ENCODE peak calls at places on chromosomes 3 and 15, in seven cellular contexts. One of them, this sample, is unnamed.

GRCh38 chr3:85576091-85576690 is 617.4 kb downstream of the CADM2 start:
- DNase-seq in T1000: peak
- DNase-seq in activated B cell treated with CpG ODN at 0.5 μM for 24 hours: no peak
- DNase-seq in HS-5: peak
- DNase-seq in NCI-H774: peak
- DNase-seq in NCI-H1436 treated with DMSO at 0.1 percent for 48 hours: no peak
- DNase-seq in GM23248: peak
- DNase-seq in this sample: no peak

GRCh38 chr15:37028609-37029287 is 71.6 kb downstream of the MEIS2 start:
- DNase-seq in T1000: no peak
- DNase-seq in activated B cell treated with CpG ODN at 0.5 μM for 24 hours: no peak
- DNase-seq in HS-5: peak
- DNase-seq in NCI-H774: no peak
- DNase-seq in NCI-H1436 treated with DMSO at 0.1 percent for 48 hours: no peak
- DNase-seq in GM23248: peak
- DNase-seq in this sample: no peak

GRCh38 chr3:97257942-97258341 is 443.5 kb downstream of the EPHA6 start:
- DNase-seq in T1000: no peak
- DNase-seq in activated B cell treated with CpG ODN at 0.5 μM for 24 hours: no peak
- DNase-seq in HS-5: no peak
- DNase-seq in NCI-H774: no peak
- DNase-seq in NCI-H1436 treated with DMSO at 0.1 percent for 48 hours: no peak
- DNase-seq in GM23248: no peak
- DNase-seq in this sample: no peak

GRCh38 chr15:45640610-45641009 is 5.8 kb downstream of the SQOR start:
- DNase-seq in T1000: peak
- DNase-seq in activated B cell treated with CpG ODN at 0.5 μM for 24 hours: no peak
- DNase-seq in HS-5: no peak
- DNase-seq in NCI-H774: no peak
- DNase-seq in NCI-H1436 treated with DMSO at 0.1 percent for 48 hours: no peak
- DNase-seq in GM23248: peak
- DNase-seq in this sample: peak

GRCh38 chr3:152151216-152151874 is 117.4 kb upstream of the MBNL1 start:
- DNase-seq in T1000: no peak
- DNase-seq in activated B cell treated with CpG ODN at 0.5 μM for 24 hours: no peak
- DNase-seq in HS-5: no peak
- DNase-seq in NCI-H774: no peak
- DNase-seq in NCI-H1436 treated with DMSO at 0.1 percent for 48 hours: no peak
- DNase-seq in GM23248: peak
- DNase-seq in this sample: no peak

GRCh38 chr3:51373658-51374421 is 11.3 kb upstream of the MANF start:
- DNase-seq in T1000: no peak
- DNase-seq in activated B cell treated with CpG ODN at 0.5 μM for 24 hours: no peak
- DNase-seq in HS-5: no peak
- DNase-seq in NCI-H774: no peak
- DNase-seq in NCI-H1436 treated with DMSO at 0.1 percent for 48 hours: no peak
- DNase-seq in GM23248: no peak
- DNase-seq in this sample: no peak

GRCh38 chr15:88204584-88204983 is 52.0 kb downstream of the NTRK3 start:
- DNase-seq in T1000: no peak
- DNase-seq in activated B cell treated with CpG ODN at 0.5 μM for 24 hours: no peak
- DNase-seq in HS-5: no peak
- DNase-seq in NCI-H774: no peak
- DNase-seq in NCI-H1436 treated with DMSO at 0.1 percent for 48 hours: no peak
- DNase-seq in GM23248: no peak
- DNase-seq in this sample: no peak

GRCh38 chr15:31255732-31256384 is 70.8 kb upstream of the KLF13 start:
- DNase-seq in T1000: no peak
- DNase-seq in activated B cell treated with CpG ODN at 0.5 μM for 24 hours: no peak
- DNase-seq in HS-5: no peak
- DNase-seq in NCI-H774: no peak
- DNase-seq in NCI-H1436 treated with DMSO at 0.1 percent for 48 hours: no peak
- DNase-seq in GM23248: no peak
- DNase-seq in this sample: no peak

GRCh38 chr3:10517616-10518015 is 12.2 kb upstream of the ATP2B2 start:
- DNase-seq in T1000: no peak
- DNase-seq in activated B cell treated with CpG ODN at 0.5 μM for 24 hours: peak
- DNase-seq in HS-5: no peak
- DNase-seq in NCI-H774: no peak
- DNase-seq in NCI-H1436 treated with DMSO at 0.1 percent for 48 hours: no peak
- DNase-seq in GM23248: no peak
- DNase-seq in this sample: no peak

GRCh38 chr3:42720126-42720525 is 17.5 kb upstream of the HHATL start:
- DNase-seq in T1000: no peak
- DNase-seq in activated B cell treated with CpG ODN at 0.5 μM for 24 hours: no peak
- DNase-seq in HS-5: no peak
- DNase-seq in NCI-H774: no peak
- DNase-seq in NCI-H1436 treated with DMSO at 0.1 percent for 48 hours: no peak
- DNase-seq in GM23248: no peak
- DNase-seq in this sample: no peak

GRCh38 chr15:92077353-92078080 is 224.0 kb downstream of the SLCO3A1 start:
- DNase-seq in T1000: peak
- DNase-seq in activated B cell treated with CpG ODN at 0.5 μM for 24 hours: no peak
- DNase-seq in HS-5: no peak
- DNase-seq in NCI-H774: peak
- DNase-seq in NCI-H1436 treated with DMSO at 0.1 percent for 48 hours: no peak
- DNase-seq in GM23248: peak
- DNase-seq in this sample: no peak

GRCh38 chr3:102299125-102299877 is 135.5 kb upstream of the ZPLD1 start:
- DNase-seq in T1000: no peak
- DNase-seq in activated B cell treated with CpG ODN at 0.5 μM for 24 hours: no peak
- DNase-seq in HS-5: no peak
- DNase-seq in NCI-H774: no peak
- DNase-seq in NCI-H1436 treated with DMSO at 0.1 percent for 48 hours: no peak
- DNase-seq in GM23248: no peak
- DNase-seq in this sample: peak

GRCh38 chr3:87247086-87247781 is 20.1 kb downstream of the CHMP2B start:
- DNase-seq in T1000: no peak
- DNase-seq in activated B cell treated with CpG ODN at 0.5 μM for 24 hours: no peak
- DNase-seq in HS-5: no peak
- DNase-seq in NCI-H774: no peak
- DNase-seq in NCI-H1436 treated with DMSO at 0.1 percent for 48 hours: no peak
- DNase-seq in GM23248: peak
- DNase-seq in this sample: no peak

GRCh38 chr3:195069501-195070251 is 201.3 kb downstream of the XXYLT1 start:
- DNase-seq in T1000: no peak
- DNase-seq in activated B cell treated with CpG ODN at 0.5 μM for 24 hours: peak
- DNase-seq in HS-5: no peak
- DNase-seq in NCI-H774: no peak
- DNase-seq in NCI-H1436 treated with DMSO at 0.1 percent for 48 hours: no peak
- DNase-seq in GM23248: no peak
- DNase-seq in this sample: no peak

GRCh38 chr15:63323798-63324651 is 46.6 kb downstream of the APH1B start:
- DNase-seq in T1000: no peak
- DNase-seq in activated B cell treated with CpG ODN at 0.5 μM for 24 hours: no peak
- DNase-seq in HS-5: no peak
- DNase-seq in NCI-H774: no peak
- DNase-seq in NCI-H1436 treated with DMSO at 0.1 percent for 48 hours: no peak
- DNase-seq in GM23248: peak
- DNase-seq in this sample: no peak

GRCh38 chr3:188627652-188628051 is 473.7 kb downstream of the LPP start:
- DNase-seq in T1000: no peak
- DNase-seq in activated B cell treated with CpG ODN at 0.5 μM for 24 hours: no peak
- DNase-seq in HS-5: peak
- DNase-seq in NCI-H774: no peak
- DNase-seq in NCI-H1436 treated with DMSO at 0.1 percent for 48 hours: no peak
- DNase-seq in GM23248: peak
- DNase-seq in this sample: peak

GRCh38 chr3:54376941-54377578 is 254.7 kb downstream of the CACNA2D3 start:
- DNase-seq in T1000: no peak
- DNase-seq in activated B cell treated with CpG ODN at 0.5 μM for 24 hours: no peak
- DNase-seq in HS-5: no peak
- DNase-seq in NCI-H774: no peak
- DNase-seq in NCI-H1436 treated with DMSO at 0.1 percent for 48 hours: no peak
- DNase-seq in GM23248: no peak
- DNase-seq in this sample: no peak

GRCh38 chr3:136733317-136733833 is 18.8 kb downstream of the STAG1 start:
- DNase-seq in T1000: no peak
- DNase-seq in activated B cell treated with CpG ODN at 0.5 μM for 24 hours: no peak
- DNase-seq in HS-5: no peak
- DNase-seq in NCI-H774: no peak
- DNase-seq in NCI-H1436 treated with DMSO at 0.1 percent for 48 hours: no peak
- DNase-seq in GM23248: peak
- DNase-seq in this sample: no peak

GRCh38 chr3:64214002-64214696 is 11.1 kb downstream of the PRICKLE2 start:
- DNase-seq in T1000: no peak
- DNase-seq in activated B cell treated with CpG ODN at 0.5 μM for 24 hours: no peak
- DNase-seq in HS-5: no peak
- DNase-seq in NCI-H774: no peak
- DNase-seq in NCI-H1436 treated with DMSO at 0.1 percent for 48 hours: no peak
- DNase-seq in GM23248: peak
- DNase-seq in this sample: no peak

GRCh38 chr3:123620338-123620737 is 35.5 kb upstream of the HACD2 start:
- DNase-seq in T1000: no peak
- DNase-seq in activated B cell treated with CpG ODN at 0.5 μM for 24 hours: no peak
- DNase-seq in HS-5: no peak
- DNase-seq in NCI-H774: no peak
- DNase-seq in NCI-H1436 treated with DMSO at 0.1 percent for 48 hours: no peak
- DNase-seq in GM23248: no peak
- DNase-seq in this sample: no peak

GRCh38 chr3:101229681-101230080 is 90.7 kb downstream of the IMPG2 start:
- DNase-seq in T1000: no peak
- DNase-seq in activated B cell treated with CpG ODN at 0.5 μM for 24 hours: no peak
- DNase-seq in HS-5: no peak
- DNase-seq in NCI-H774: no peak
- DNase-seq in NCI-H1436 treated with DMSO at 0.1 percent for 48 hours: no peak
- DNase-seq in GM23248: peak
- DNase-seq in this sample: no peak

GRCh38 chr3:4006288-4006687 is 207.1 kb downstream of the LRRN1 start:
- DNase-seq in T1000: no peak
- DNase-seq in activated B cell treated with CpG ODN at 0.5 μM for 24 hours: no peak
- DNase-seq in HS-5: no peak
- DNase-seq in NCI-H774: no peak
- DNase-seq in NCI-H1436 treated with DMSO at 0.1 percent for 48 hours: no peak
- DNase-seq in GM23248: no peak
- DNase-seq in this sample: no peak

GRCh38 chr3:143529018-143529478 is 319.2 kb downstream of the SLC9A9 start:
- DNase-seq in T1000: no peak
- DNase-seq in activated B cell treated with CpG ODN at 0.5 μM for 24 hours: peak
- DNase-seq in HS-5: no peak
- DNase-seq in NCI-H774: no peak
- DNase-seq in NCI-H1436 treated with DMSO at 0.1 percent for 48 hours: peak
- DNase-seq in GM23248: peak
- DNase-seq in this sample: no peak

GRCh38 chr3:187677604-187678003 is 7.4 kb upstream of the SST start:
- DNase-seq in T1000: no peak
- DNase-seq in activated B cell treated with CpG ODN at 0.5 μM for 24 hours: no peak
- DNase-seq in HS-5: no peak
- DNase-seq in NCI-H774: no peak
- DNase-seq in NCI-H1436 treated with DMSO at 0.1 percent for 48 hours: no peak
- DNase-seq in GM23248: no peak
- DNase-seq in this sample: no peak

GRCh38 chr3:3586843-3587626 is 212.2 kb upstream of the LRRN1 start:
- DNase-seq in T1000: no peak
- DNase-seq in activated B cell treated with CpG ODN at 0.5 μM for 24 hours: no peak
- DNase-seq in HS-5: no peak
- DNase-seq in NCI-H774: no peak
- DNase-seq in NCI-H1436 treated with DMSO at 0.1 percent for 48 hours: no peak
- DNase-seq in GM23248: no peak
- DNase-seq in this sample: no peak

GRCh38 chr15:48370460-48370859 is 39.2 kb downstream of the DUT start:
- DNase-seq in T1000: peak
- DNase-seq in activated B cell treated with CpG ODN at 0.5 μM for 24 hours: no peak
- DNase-seq in HS-5: no peak
- DNase-seq in NCI-H774: no peak
- DNase-seq in NCI-H1436 treated with DMSO at 0.1 percent for 48 hours: no peak
- DNase-seq in GM23248: peak
- DNase-seq in this sample: no peak

GRCh38 chr3:23758253-23758838 is 47.4 kb upstream of the UBE2E1 start:
- DNase-seq in T1000: no peak
- DNase-seq in activated B cell treated with CpG ODN at 0.5 μM for 24 hours: no peak
- DNase-seq in HS-5: no peak
- DNase-seq in NCI-H774: no peak
- DNase-seq in NCI-H1436 treated with DMSO at 0.1 percent for 48 hours: no peak
- DNase-seq in GM23248: no peak
- DNase-seq in this sample: no peak

GRCh38 chr3:111692593-111693552 is 97.7 kb upstream of the ZBED2 start:
- DNase-seq in T1000: no peak
- DNase-seq in activated B cell treated with CpG ODN at 0.5 μM for 24 hours: no peak
- DNase-seq in HS-5: no peak
- DNase-seq in NCI-H774: no peak
- DNase-seq in NCI-H1436 treated with DMSO at 0.1 percent for 48 hours: no peak
- DNase-seq in GM23248: no peak
- DNase-seq in this sample: no peak

GRCh38 chr15:60673918-60674558 is 195.1 kb upstream of the ICE2 start:
- DNase-seq in T1000: peak
- DNase-seq in activated B cell treated with CpG ODN at 0.5 μM for 24 hours: no peak
- DNase-seq in HS-5: peak
- DNase-seq in NCI-H774: peak
- DNase-seq in NCI-H1436 treated with DMSO at 0.1 percent for 48 hours: no peak
- DNase-seq in GM23248: peak
- DNase-seq in this sample: peak

GRCh38 chr3:13484861-13485590 is 4.9 kb downstream of the HDAC11 start:
- DNase-seq in T1000: no peak
- DNase-seq in activated B cell treated with CpG ODN at 0.5 μM for 24 hours: no peak
- DNase-seq in HS-5: no peak
- DNase-seq in NCI-H774: no peak
- DNase-seq in NCI-H1436 treated with DMSO at 0.1 percent for 48 hours: no peak
- DNase-seq in GM23248: no peak
- DNase-seq in this sample: peak

GRCh38 chr3:45683417-45684326 is 5.5 kb upstream of the SACM1L start:
- DNase-seq in T1000: no peak
- DNase-seq in activated B cell treated with CpG ODN at 0.5 μM for 24 hours: no peak
- DNase-seq in HS-5: no peak
- DNase-seq in NCI-H774: no peak
- DNase-seq in NCI-H1436 treated with DMSO at 0.1 percent for 48 hours: no peak
- DNase-seq in GM23248: no peak
- DNase-seq in this sample: no peak

This sample was measured in kidney epithelial cell.